ENCODE peak calls at places on chromosomes 12 and 14, in four cellular contexts. One of them, this sample, is unnamed.

GRCh38 chr14:22012452-22012851 is 338.8 kb upstream of the OR4E1 start:
- DNase-seq in colonic mucosa: no peak
- DNase-seq in bronchial epithelial cell: no peak
- DNase-seq in foreskin fibroblast: no peak
- DNase-seq in this sample: no peak

GRCh38 chr14:22095845-22096510 is 422.4 kb upstream of the OR4E1 start:
- DNase-seq in colonic mucosa: no peak
- DNase-seq in bronchial epithelial cell: no peak
- DNase-seq in foreskin fibroblast: no peak
- DNase-seq in this sample: no peak

GRCh38 chr12:123912415-123913385 is 59.9 kb downstream of the CCDC92 start:
- DNase-seq in colonic mucosa: no peak
- DNase-seq in bronchial epithelial cell: no peak
- DNase-seq in foreskin fibroblast: no peak
- DNase-seq in this sample: no peak

GRCh38 chr12:6341439-6342139 is at the start of gene TNFRSF1A:
- DNase-seq in colonic mucosa: peak; percentile 84
- DNase-seq in bronchial epithelial cell: peak; percentile 70
- DNase-seq in foreskin fibroblast: peak; percentile 94
- DNase-seq in this sample: peak; percentile 63

GRCh38 chr12:111024205-111024794 is 103.9 kb upstream of the MYL2 start:
- DNase-seq in colonic mucosa: peak; percentile 42
- DNase-seq in bronchial epithelial cell: peak; percentile 52
- DNase-seq in foreskin fibroblast: peak; percentile 41
- DNase-seq in this sample: peak; percentile 7

GRCh38 chr12:89883630-89884364 is 175.2 kb upstream of the ATP2B1 start:
- DNase-seq in colonic mucosa: no peak
- DNase-seq in bronchial epithelial cell: no peak
- DNase-seq in foreskin fibroblast: peak; percentile 28
- DNase-seq in this sample: no peak

GRCh38 chr14:22493753-22494152 is 95.3 kb downstream of the DAD1 start:
- DNase-seq in colonic mucosa: no peak
- DNase-seq in bronchial epithelial cell: no peak
- DNase-seq in foreskin fibroblast: no peak
- DNase-seq in this sample: no peak

GRCh38 chr14:92473261-92473946 is 40.2 kb upstream of the RIN3 start:
- DNase-seq in colonic mucosa: no peak
- DNase-seq in bronchial epithelial cell: no peak
- DNase-seq in foreskin fibroblast: peak; percentile 87
- DNase-seq in this sample: peak; percentile 86

GRCh38 chr14:63867926-63868921 is 15.4 kb downstream of the SYNE2 start:
- DNase-seq in colonic mucosa: no peak
- DNase-seq in bronchial epithelial cell: peak; percentile 29
- DNase-seq in foreskin fibroblast: no peak
- DNase-seq in this sample: no peak

GRCh38 chr14:101562659-101563351 is 1.5 kb downstream of the DIO3 start:
- DNase-seq in colonic mucosa: no peak
- DNase-seq in bronchial epithelial cell: no peak
- DNase-seq in foreskin fibroblast: no peak
- DNase-seq in this sample: no peak

GRCh38 chr14:80310950-80311349 is 99.6 kb upstream of the DIO2 start:
- DNase-seq in colonic mucosa: no peak
- DNase-seq in bronchial epithelial cell: no peak
- DNase-seq in foreskin fibroblast: peak; percentile 62
- DNase-seq in this sample: no peak

GRCh38 chr12:128652136-128652751 is 171.5 kb downstream of the SLC15A4 start:
- DNase-seq in colonic mucosa: no peak
- DNase-seq in bronchial epithelial cell: no peak
- DNase-seq in foreskin fibroblast: no peak
- DNase-seq in this sample: no peak

GRCh38 chr12:124525455-124525854 is 42.0 kb downstream of the NCOR2 start:
- DNase-seq in colonic mucosa: no peak
- DNase-seq in bronchial epithelial cell: no peak
- DNase-seq in foreskin fibroblast: peak; percentile 85
- DNase-seq in this sample: no peak

GRCh38 chr12:48286665-48287064 is 64.1 kb downstream of the ZNF641 start:
- DNase-seq in colonic mucosa: no peak
- DNase-seq in bronchial epithelial cell: no peak
- DNase-seq in foreskin fibroblast: no peak
- DNase-seq in this sample: no peak
- TF ChIP-seq CTCF in colonic mucosa: no peak
- TF ChIP-seq CTCF in bronchial epithelial cell: peak; percentile 29
- TF ChIP-seq CTCF in foreskin fibroblast: peak; percentile 34
- TF ChIP-seq CTCF in this sample: peak; percentile 58

GRCh38 chr14:71247106-71247505 is 339.8 kb downstream of the PCNX1 start:
- DNase-seq in colonic mucosa: no peak
- DNase-seq in bronchial epithelial cell: peak; percentile 92
- DNase-seq in foreskin fibroblast: peak; percentile 36
- DNase-seq in this sample: peak; percentile 49
- TF ChIP-seq CTCF in colonic mucosa: no peak
- TF ChIP-seq CTCF in bronchial epithelial cell: no peak
- TF ChIP-seq CTCF in foreskin fibroblast: no peak
- TF ChIP-seq CTCF in this sample: no peak

GRCh38 chr12:104827587-104827986 is 130.5 kb downstream of the SLC41A2 start:
- DNase-seq in colonic mucosa: no peak
- DNase-seq in bronchial epithelial cell: no peak
- DNase-seq in foreskin fibroblast: peak; percentile 30
- DNase-seq in this sample: no peak
- TF ChIP-seq CTCF in colonic mucosa: no peak
- TF ChIP-seq CTCF in bronchial epithelial cell: peak; percentile 31
- TF ChIP-seq CTCF in foreskin fibroblast: peak; percentile 10
- TF ChIP-seq CTCF in this sample: peak; percentile 75

DNA sequence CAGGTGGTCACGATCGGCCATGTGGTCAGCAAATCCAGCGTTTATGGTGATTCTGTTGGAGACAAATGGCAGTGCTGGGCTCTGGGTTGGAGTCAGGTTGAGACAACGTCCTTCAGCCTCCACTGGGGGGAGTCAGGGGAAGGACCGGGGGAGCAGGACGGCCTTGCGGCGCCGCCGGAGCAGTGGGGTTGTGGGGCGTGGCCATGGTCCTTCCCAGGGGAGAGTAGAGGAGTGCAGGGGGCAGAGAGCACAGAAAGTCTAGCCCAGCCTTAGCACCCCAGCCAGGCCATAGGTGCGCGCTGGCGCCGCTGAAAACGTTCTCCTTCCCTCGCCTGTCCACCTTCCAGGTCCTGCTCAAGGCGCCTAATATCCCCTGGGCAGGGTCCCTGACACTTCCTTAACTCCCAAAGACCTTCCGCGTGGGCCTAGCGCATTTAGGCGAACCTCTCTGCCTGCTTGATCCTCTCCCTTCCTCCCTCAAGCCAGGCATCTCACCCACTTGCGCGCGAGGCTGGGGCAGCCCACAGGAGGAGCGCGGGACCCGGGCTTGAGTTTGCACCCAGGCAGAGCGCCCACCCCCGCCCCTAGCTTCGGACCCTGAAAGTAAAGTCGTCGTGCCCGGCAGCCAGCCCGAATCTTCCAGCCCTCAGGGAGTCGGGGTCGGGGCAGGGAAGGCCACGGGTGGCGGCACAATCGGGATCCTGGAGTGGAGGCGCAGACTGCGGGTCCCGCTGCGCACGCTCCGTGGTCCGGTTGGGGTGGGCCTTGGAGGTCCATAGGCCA is 3.1 kb upstream of the KIF26A start:
- DNase-seq in colonic mucosa: no peak
- DNase-seq in bronchial epithelial cell: peak; percentile 6
- DNase-seq in foreskin fibroblast: peak; percentile 16
- DNase-seq in this sample: no peak
- TF ChIP-seq CTCF in colonic mucosa: no peak
- TF ChIP-seq CTCF in bronchial epithelial cell: peak; percentile 16
- TF ChIP-seq CTCF in foreskin fibroblast: no peak
- TF ChIP-seq CTCF in this sample: peak; percentile 43

GRCh38 chr12:46110928-46111699 is 120.7 kb upstream of the SCAF11 start:
- DNase-seq in colonic mucosa: no peak
- DNase-seq in bronchial epithelial cell: peak; percentile 73
- DNase-seq in foreskin fibroblast: no peak
- DNase-seq in this sample: no peak
- TF ChIP-seq CTCF in colonic mucosa: no peak
- TF ChIP-seq CTCF in bronchial epithelial cell: peak; percentile 12
- TF ChIP-seq CTCF in foreskin fibroblast: no peak
- TF ChIP-seq CTCF in this sample: peak; percentile 49

GRCh38 chr14:95652171-95652570 is 34.1 kb upstream of the TCL1B start:
- DNase-seq in colonic mucosa: no peak
- DNase-seq in bronchial epithelial cell: no peak
- DNase-seq in foreskin fibroblast: no peak
- DNase-seq in this sample: no peak
- TF ChIP-seq CTCF in colonic mucosa: no peak
- TF ChIP-seq CTCF in bronchial epithelial cell: no peak
- TF ChIP-seq CTCF in foreskin fibroblast: no peak
- TF ChIP-seq CTCF in this sample: no peak

GRCh38 chr12:80242341-80242740 is 143.0 kb downstream of the OTOGL start:
- DNase-seq in colonic mucosa: no peak
- DNase-seq in bronchial epithelial cell: no peak
- DNase-seq in foreskin fibroblast: no peak
- DNase-seq in this sample: no peak

GRCh38 chr12:80239867-80240266 is 140.5 kb downstream of the OTOGL start:
- DNase-seq in colonic mucosa: no peak
- DNase-seq in bronchial epithelial cell: no peak
- DNase-seq in foreskin fibroblast: no peak
- DNase-seq in this sample: no peak

GRCh38 chr12:80241576-80242273 is 142.4 kb downstream of the OTOGL start:
- DNase-seq in colonic mucosa: no peak
- DNase-seq in bronchial epithelial cell: peak; percentile 26
- DNase-seq in foreskin fibroblast: peak; percentile 39
- DNase-seq in this sample: peak; percentile 39
- TF ChIP-seq CTCF in colonic mucosa: no peak
- TF ChIP-seq CTCF in bronchial epithelial cell: no peak
- TF ChIP-seq CTCF in foreskin fibroblast: no peak
- TF ChIP-seq CTCF in this sample: no peak

GRCh38 chr12:116916122-116916521 is 5.4 kb downstream of the FBXW8 start:
- DNase-seq in colonic mucosa: no peak
- DNase-seq in bronchial epithelial cell: peak; percentile 92
- DNase-seq in foreskin fibroblast: peak; percentile 70
- DNase-seq in this sample: peak; percentile 69

GRCh38 chr12:116918464-116918863 is 7.7 kb downstream of the FBXW8 start:
- DNase-seq in colonic mucosa: no peak
- DNase-seq in bronchial epithelial cell: no peak
- DNase-seq in foreskin fibroblast: no peak
- DNase-seq in this sample: no peak

GRCh38 chr12:116919247-116919671 is 8.5 kb downstream of the FBXW8 start:
- DNase-seq in colonic mucosa: peak; percentile 63
- DNase-seq in bronchial epithelial cell: no peak
- DNase-seq in foreskin fibroblast: no peak
- DNase-seq in this sample: no peak

GRCh38 chr12:116915326-116915725 is 4.6 kb downstream of the FBXW8 start:
- DNase-seq in colonic mucosa: no peak
- DNase-seq in bronchial epithelial cell: no peak
- DNase-seq in foreskin fibroblast: no peak
- DNase-seq in this sample: no peak

GRCh38 chr12:116916714-116917114 is 6.0 kb downstream of the FBXW8 start:
- DNase-seq in colonic mucosa: peak; percentile 32
- DNase-seq in bronchial epithelial cell: peak; percentile 70
- DNase-seq in foreskin fibroblast: peak; percentile 78
- DNase-seq in this sample: peak; percentile 87
- TF ChIP-seq CTCF in colonic mucosa: no peak
- TF ChIP-seq CTCF in bronchial epithelial cell: no peak
- TF ChIP-seq CTCF in foreskin fibroblast: no peak
- TF ChIP-seq CTCF in this sample: peak; percentile 61

DNA sequence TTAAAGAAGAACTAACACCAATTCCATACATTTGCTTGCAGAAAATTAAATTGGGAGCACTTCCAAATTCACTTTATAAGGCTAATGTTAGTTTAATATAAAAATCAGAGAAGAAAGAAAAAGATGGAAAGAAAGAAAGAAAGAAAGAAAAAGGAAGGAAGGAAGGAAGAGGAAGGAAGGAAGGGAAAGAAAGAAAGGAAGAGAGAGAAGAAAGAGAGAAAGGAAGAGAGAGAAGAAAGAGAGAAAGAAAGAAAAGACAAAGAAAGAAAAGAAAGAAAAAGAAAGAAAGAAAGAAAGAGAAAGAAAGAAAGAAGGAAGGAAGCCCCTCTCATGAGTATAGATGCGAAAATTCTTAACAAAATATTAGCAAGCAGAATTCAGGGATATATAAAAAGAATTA is 267.7 kb downstream of the RPAP3 start:
- DNase-seq in colonic mucosa: no peak
- DNase-seq in bronchial epithelial cell: no peak
- DNase-seq in foreskin fibroblast: no peak
- DNase-seq in this sample: no peak
- TF ChIP-seq CTCF in colonic mucosa: no peak
- TF ChIP-seq CTCF in bronchial epithelial cell: no peak
- TF ChIP-seq CTCF in foreskin fibroblast: no peak
- TF ChIP-seq CTCF in this sample: no peak

GRCh38 chr14:64889352-64889751 is 9.6 kb upstream of the SPTB start:
- DNase-seq in colonic mucosa: no peak
- DNase-seq in bronchial epithelial cell: peak; percentile 18
- DNase-seq in foreskin fibroblast: no peak
- DNase-seq in this sample: peak; percentile 3

GRCh38 chr14:64891173-64891838 is 11.6 kb upstream of the SPTB start:
- DNase-seq in colonic mucosa: no peak
- DNase-seq in bronchial epithelial cell: no peak
- DNase-seq in foreskin fibroblast: no peak
- DNase-seq in this sample: no peak

DNA sequence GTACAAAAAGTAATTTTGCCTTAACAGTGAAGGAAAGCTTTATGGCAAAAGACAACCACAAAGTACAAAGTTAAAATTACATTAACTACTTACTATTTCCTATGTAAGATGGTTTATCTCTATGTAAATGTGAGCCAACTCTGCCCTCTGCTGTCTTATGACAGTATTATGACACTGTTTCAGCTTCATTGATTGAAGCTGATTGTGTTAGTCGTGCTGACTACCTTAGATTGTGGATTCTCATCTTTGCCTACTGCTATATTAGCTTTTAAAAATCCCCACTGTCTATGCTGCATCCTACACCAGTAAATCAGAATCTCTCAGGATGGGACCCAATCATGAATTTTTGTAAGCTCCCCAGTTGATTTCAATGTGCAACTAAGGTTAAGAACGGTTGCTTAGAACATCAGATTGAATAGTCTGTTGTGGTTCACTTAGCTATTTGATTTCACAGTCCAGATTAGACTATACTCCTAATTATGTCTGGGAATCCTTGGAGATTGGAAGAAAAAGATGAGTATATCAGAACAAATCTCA is 12.2 kb upstream of the SPTB start:
- DNase-seq in colonic mucosa: peak; percentile 46
- DNase-seq in bronchial epithelial cell: peak; percentile 73
- DNase-seq in foreskin fibroblast: peak; percentile 72
- DNase-seq in this sample: peak; percentile 69
- TF ChIP-seq CTCF in colonic mucosa: peak; percentile 47
- TF ChIP-seq CTCF in bronchial epithelial cell: peak; percentile 41
- TF ChIP-seq CTCF in foreskin fibroblast: peak; percentile 41
- TF ChIP-seq CTCF in this sample: peak; percentile 83

This sample was measured in HFFc6.